ENCODE peak calls at places on chromosomes 13 and 19, in four cellular contexts. One of them, this sample, is unnamed.

GRCh38 chr19:50909240-50910070 is 1.7 kb downstream of the KLK4 start:
- DNase-seq in K562: peak
- DNase-seq in GM12878: no peak
- DNase-seq in IMR-90: no peak
- DNase-seq in this sample: peak

GRCh38 chr13:112686987-112687386 is 2.9 kb upstream of the ATP11A start:
- DNase-seq in GM12878: no peak
- DNase-seq in K562: no peak
- DNase-seq in IMR-90: no peak
- DNase-seq in this sample: no peak

GRCh38 chr13:30148171-30148754 is 159.1 kb downstream of the KATNAL1 start:
- DNase-seq in IMR-90: no peak
- DNase-seq in K562: no peak
- DNase-seq in GM12878: no peak
- DNase-seq in this sample: no peak

GRCh38 chr13:40508112-40508511 is 158.3 kb downstream of the FOXO1 start:
- DNase-seq in GM12878: no peak
- DNase-seq in IMR-90: no peak
- DNase-seq in K562: no peak
- DNase-seq in this sample: no peak

GRCh38 chr13:104008571-104009435 is 942.6 kb upstream of the SLC10A2 start:
- DNase-seq in K562: no peak
- DNase-seq in IMR-90: peak
- DNase-seq in GM12878: no peak
- DNase-seq in this sample: no peak

GRCh38 chr13:113876341-113877148 is 12.7 kb upstream of the GAS6 start:
- DNase-seq in GM12878: no peak
- DNase-seq in IMR-90: no peak
- DNase-seq in K562: no peak
- DNase-seq in this sample: no peak

GRCh38 chr19:44588753-44589112 is 24.6 kb upstream of the IGSF23 start:
- DNase-seq in IMR-90: no peak
- DNase-seq in GM12878: no peak
- DNase-seq in K562: no peak
- DNase-seq in this sample: no peak

GRCh38 chr19:6198896-6199239 is 63.4 kb downstream of the ACSBG2 start:
- DNase-seq in IMR-90: no peak
- DNase-seq in GM12878: no peak
- DNase-seq in K562: no peak
- DNase-seq in this sample: no peak

GRCh38 chr13:40987606-40988280 is 31.4 kb downstream of the ELF1 start:
- DNase-seq in GM12878: no peak
- DNase-seq in K562: no peak
- DNase-seq in IMR-90: peak
- DNase-seq in this sample: no peak

DNA sequence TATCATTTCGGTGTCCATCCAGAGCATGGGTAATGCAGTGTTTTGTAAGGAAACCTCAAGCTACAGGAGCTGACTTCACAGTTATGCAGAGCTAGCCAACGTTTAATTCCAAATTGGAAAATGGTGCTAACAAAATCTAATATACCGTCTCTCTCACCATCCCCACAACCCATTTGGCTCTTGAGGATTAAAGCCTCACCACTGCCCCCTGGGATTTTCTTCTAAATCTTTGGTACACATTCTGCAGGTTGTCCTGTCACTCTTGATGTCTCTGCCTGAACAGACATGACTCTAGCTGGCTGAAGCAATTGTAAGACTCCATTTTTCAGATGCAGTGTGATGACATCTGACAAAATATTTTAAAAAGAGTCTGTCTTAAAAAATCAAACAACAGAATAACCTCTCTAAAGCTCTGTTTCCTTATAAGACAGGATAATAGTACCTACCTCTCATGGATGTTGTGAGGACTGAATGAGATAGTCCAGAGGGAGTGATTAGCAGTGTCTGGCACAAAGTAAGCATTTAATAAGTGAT is 451.8 kb downstream of the SUCLA2 start:
- DNase-seq in IMR-90: no peak
- DNase-seq in GM12878: no peak
- DNase-seq in K562: no peak
- DNase-seq in this sample: no peak
- TF ChIP-seq ELK1 in IMR-90: no peak
- TF ChIP-seq ELK1 in GM12878: no peak
- TF ChIP-seq ELK1 in K562: no peak
- TF ChIP-seq ELK1 in this sample: no peak

DNA sequence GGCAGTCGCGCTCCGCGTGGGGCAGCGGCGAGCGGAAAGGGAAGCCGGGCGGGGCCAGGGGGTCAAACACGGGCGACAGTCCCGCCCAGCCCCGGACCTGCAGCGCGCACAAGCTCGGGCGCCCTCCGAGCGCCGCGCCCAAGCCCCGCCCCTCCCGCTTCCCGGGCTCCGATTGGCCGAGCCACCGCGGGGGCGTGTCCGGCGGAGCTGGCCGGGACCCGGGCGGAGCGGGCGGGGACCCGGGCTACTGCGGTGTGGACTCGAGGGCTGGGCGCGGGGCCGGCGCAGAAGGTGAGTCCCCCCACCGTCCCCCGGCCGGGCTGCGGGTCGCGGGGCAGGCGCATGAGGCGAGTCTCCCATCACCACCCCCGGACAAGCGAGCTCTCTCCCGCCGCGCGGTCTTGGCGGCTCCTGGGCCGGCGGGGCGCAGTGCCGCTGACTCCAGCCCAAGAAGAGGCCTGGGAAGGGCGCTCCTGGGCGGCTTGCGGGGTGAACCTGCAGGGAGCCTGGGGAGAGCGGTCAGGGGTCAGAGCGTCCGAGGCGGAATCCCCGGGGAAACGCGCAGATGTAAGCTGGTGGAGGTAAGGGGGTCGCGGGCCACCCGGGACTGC is at the start of gene PLEKHF1:
- DNase-seq in IMR-90: peak
- DNase-seq in K562: peak
- DNase-seq in GM12878: no peak
- DNase-seq in this sample: peak
- TF ChIP-seq ELK1 in IMR-90: no peak
- TF ChIP-seq ELK1 in K562: no peak
- TF ChIP-seq ELK1 in GM12878: no peak
- TF ChIP-seq ELK1 in this sample: no peak

DNA sequence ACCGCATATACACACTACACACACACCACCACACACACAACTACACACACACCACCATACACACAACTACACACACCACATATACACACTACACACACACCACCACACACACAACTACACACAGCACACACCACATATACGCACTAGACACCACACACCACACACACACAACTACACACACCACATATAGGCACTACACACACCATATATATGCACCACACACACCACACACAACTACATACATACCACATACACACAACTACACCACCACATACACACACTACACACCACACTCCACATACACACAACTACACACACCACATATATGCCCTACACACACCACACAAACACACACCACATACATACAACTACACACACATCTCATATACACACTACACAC is 28.3 kb downstream of the CRYL1 start:
- DNase-seq in GM12878: no peak
- DNase-seq in IMR-90: no peak
- DNase-seq in K562: no peak
- DNase-seq in this sample: no peak
- TF ChIP-seq ELK1 in GM12878: no peak
- TF ChIP-seq ELK1 in IMR-90: no peak
- TF ChIP-seq ELK1 in K562: no peak
- TF ChIP-seq ELK1 in this sample: no peak

GRCh38 chr19:38045554-38046253 is 138.7 kb downstream of the SIPA1L3 start:
- DNase-seq in IMR-90: no peak
- DNase-seq in K562: no peak
- DNase-seq in GM12878: no peak
- DNase-seq in this sample: no peak

GRCh38 chr19:38047048-38047435 is 140.0 kb downstream of the SIPA1L3 start:
- DNase-seq in GM12878: no peak
- DNase-seq in IMR-90: no peak
- DNase-seq in K562: no peak
- DNase-seq in this sample: no peak

GRCh38 chr19:38047641-38048040 is 140.6 kb downstream of the SIPA1L3 start:
- DNase-seq in GM12878: no peak
- DNase-seq in IMR-90: no peak
- DNase-seq in K562: no peak
- DNase-seq in this sample: no peak

GRCh38 chr19:38044267-38045111 is 137.5 kb downstream of the SIPA1L3 start:
- DNase-seq in GM12878: no peak
- DNase-seq in K562: no peak
- DNase-seq in IMR-90: peak
- DNase-seq in this sample: no peak

GRCh38 chr19:38046254-38047047 is 139.4 kb downstream of the SIPA1L3 start:
- DNase-seq in GM12878: peak
- DNase-seq in IMR-90: no peak
- DNase-seq in K562: no peak
- DNase-seq in this sample: no peak
- TF ChIP-seq ELK1 in GM12878: no peak
- TF ChIP-seq ELK1 in IMR-90: no peak
- TF ChIP-seq ELK1 in K562: no peak
- TF ChIP-seq ELK1 in this sample: no peak

GRCh38 chr19:28949535-28949934 is 263.4 kb downstream of the UQCRFS1 start:
- DNase-seq in K562: peak
- DNase-seq in GM12878: no peak
- DNase-seq in IMR-90: no peak
- DNase-seq in this sample: no peak
- TF ChIP-seq ELK1 in K562: no peak
- TF ChIP-seq ELK1 in GM12878: no peak
- TF ChIP-seq ELK1 in IMR-90: no peak
- TF ChIP-seq ELK1 in this sample: no peak

GRCh38 chr13:83220241-83220640 is 662.0 kb downstream of the SLITRK1 start:
- DNase-seq in K562: no peak
- DNase-seq in GM12878: no peak
- DNase-seq in IMR-90: peak
- DNase-seq in this sample: no peak
- TF ChIP-seq ELK1 in K562: no peak
- TF ChIP-seq ELK1 in GM12878: no peak
- TF ChIP-seq ELK1 in IMR-90: no peak
- TF ChIP-seq ELK1 in this sample: no peak

DNA sequence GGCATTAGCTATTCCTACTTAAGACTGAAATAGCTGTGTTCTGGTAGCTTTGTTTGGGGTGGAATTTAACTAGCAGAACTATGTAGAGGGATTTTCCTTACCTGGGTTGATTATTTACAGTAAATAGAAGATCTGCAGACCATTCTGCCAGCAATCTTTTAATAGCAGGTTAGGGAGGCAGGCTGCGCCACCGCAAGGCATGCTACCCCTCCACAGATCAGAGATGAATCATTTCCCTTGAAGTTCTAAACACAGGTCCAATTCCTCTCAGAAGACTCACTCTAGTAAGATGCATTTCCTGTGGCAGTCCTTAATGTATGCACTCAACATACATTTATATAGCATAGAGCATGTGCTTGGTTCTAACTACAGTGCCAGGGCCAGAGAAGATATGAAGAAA is 109.0 kb downstream of the TNFRSF19 start:
- DNase-seq in K562: no peak
- DNase-seq in IMR-90: peak
- DNase-seq in GM12878: no peak
- DNase-seq in this sample: no peak
- TF ChIP-seq ELK1 in K562: no peak
- TF ChIP-seq ELK1 in IMR-90: no peak
- TF ChIP-seq ELK1 in GM12878: no peak
- TF ChIP-seq ELK1 in this sample: no peak

DNA sequence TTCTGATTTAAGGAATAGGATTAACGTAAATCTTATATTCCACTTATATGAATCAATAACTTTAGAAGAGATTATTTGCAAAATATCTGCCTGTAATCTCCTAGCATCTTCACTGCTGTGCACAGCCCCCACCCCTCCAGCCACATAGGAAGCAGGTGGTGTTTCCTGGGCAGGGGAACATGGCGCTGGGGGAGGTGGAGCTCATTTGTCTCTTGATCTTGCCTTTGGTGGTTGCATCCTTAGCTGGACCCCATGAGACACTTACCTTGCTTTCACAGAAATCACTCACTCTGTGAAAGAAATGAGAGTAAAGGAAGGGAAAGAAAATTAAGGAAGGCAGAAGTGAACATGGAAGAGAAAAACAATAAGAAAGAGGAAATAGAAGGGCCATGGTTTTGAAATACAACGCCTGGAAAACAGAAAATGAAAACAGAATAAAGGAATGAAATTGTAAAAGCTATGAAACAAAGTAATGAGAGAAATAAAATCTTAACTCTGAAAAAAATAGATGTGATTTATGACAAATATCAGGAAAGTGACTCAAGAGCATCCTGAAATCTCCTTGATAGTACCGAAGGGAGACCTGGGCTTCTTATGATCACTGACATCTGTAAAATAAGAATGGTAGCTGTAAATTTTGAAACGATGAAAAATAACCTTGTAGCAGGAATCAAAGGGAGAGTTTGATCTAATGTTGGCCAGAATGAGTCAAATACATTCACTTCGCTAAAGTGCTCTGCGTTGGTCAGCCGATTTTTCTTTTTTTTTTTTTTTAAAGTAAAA is 17.2 kb upstream of the RNASEH2B start:
- DNase-seq in GM12878: no peak
- DNase-seq in K562: no peak
- DNase-seq in IMR-90: no peak
- DNase-seq in this sample: no peak
- TF ChIP-seq ELK1 in GM12878: no peak
- TF ChIP-seq ELK1 in K562: no peak
- TF ChIP-seq ELK1 in IMR-90: no peak
- TF ChIP-seq ELK1 in this sample: no peak

GRCh38 chr19:42422576-42423461 is 4.4 kb downstream of the LIPE start:
- DNase-seq in GM12878: no peak
- DNase-seq in IMR-90: no peak
- DNase-seq in K562: no peak
- DNase-seq in this sample: no peak

GRCh38 chr19:42422092-42422575 is 5.1 kb downstream of the LIPE start:
- DNase-seq in IMR-90: no peak
- DNase-seq in GM12878: no peak
- DNase-seq in K562: no peak
- DNase-seq in this sample: no peak

GRCh38 chr19:42421591-42422031 is 5.6 kb downstream of the LIPE start:
- DNase-seq in IMR-90: no peak
- DNase-seq in GM12878: no peak
- DNase-seq in K562: no peak
- DNase-seq in this sample: no peak

GRCh38 chr19:42420055-42420544 is 7.1 kb downstream of the LIPE start:
- DNase-seq in K562: peak
- DNase-seq in GM12878: no peak
- DNase-seq in IMR-90: peak
- DNase-seq in this sample: peak

GRCh38 chr19:42421101-42421500 is 6.1 kb downstream of the LIPE start:
- DNase-seq in K562: no peak
- DNase-seq in IMR-90: no peak
- DNase-seq in GM12878: no peak
- DNase-seq in this sample: no peak
- TF ChIP-seq ELK1 in K562: no peak
- TF ChIP-seq ELK1 in IMR-90: no peak
- TF ChIP-seq ELK1 in GM12878: no peak
- TF ChIP-seq ELK1 in this sample: no peak

GRCh38 chr19:40231544-40232424 is 5.3 kb upstream of the CCNP start:
- DNase-seq in GM12878: no peak
- DNase-seq in IMR-90: no peak
- DNase-seq in K562: peak
- DNase-seq in this sample: no peak
- TF ChIP-seq ELK1 in GM12878: no peak
- TF ChIP-seq ELK1 in IMR-90: no peak
- TF ChIP-seq ELK1 in K562: no peak
- TF ChIP-seq ELK1 in this sample: no peak

This sample was measured in A549.